ENCODE peak calls at places on chromosomes 13 and 19, in nine cellular contexts. One of them, this sample, is unnamed.

GRCh38 chr19:8310342-8311055 is 2.3 kb upstream of the CD320 start:
- DNase-seq in HL-60: no peak
- DNase-seq in stomach: peak
- DNase-seq in GM23338: no peak
- DNase-seq in transverse colon: peak
- DNase-seq in breast epithelium: no peak
- DNase-seq in upper lobe of left lung: no peak
- DNase-seq in prostate gland: no peak
- DNase-seq in spleen: peak
- DNase-seq in this sample: no peak

GRCh38 chr19:46913852-46914430 is 53.1 kb downstream of the ARHGAP35 start:
- DNase-seq in transverse colon: no peak
- DNase-seq in breast epithelium: no peak
- DNase-seq in GM23338: no peak
- DNase-seq in stomach: no peak
- DNase-seq in spleen: no peak
- DNase-seq in upper lobe of left lung: no peak
- DNase-seq in prostate gland: no peak
- DNase-seq in HL-60: no peak
- DNase-seq in this sample: no peak

GRCh38 chr13:113820813-113821651 is 42.8 kb downstream of the GAS6 start:
- DNase-seq in spleen: peak
- DNase-seq in transverse colon: peak
- DNase-seq in stomach: no peak
- DNase-seq in upper lobe of left lung: peak
- DNase-seq in GM23338: no peak
- DNase-seq in prostate gland: peak
- DNase-seq in HL-60: no peak
- DNase-seq in breast epithelium: peak
- DNase-seq in this sample: no peak

GRCh38 chr13:66508153-66508909 is 721.8 kb downstream of the PCDH9 start:
- DNase-seq in GM23338: no peak
- DNase-seq in stomach: no peak
- DNase-seq in upper lobe of left lung: no peak
- DNase-seq in transverse colon: no peak
- DNase-seq in prostate gland: no peak
- DNase-seq in spleen: no peak
- DNase-seq in HL-60: no peak
- DNase-seq in breast epithelium: no peak
- DNase-seq in this sample: no peak

GRCh38 chr13:45658586-45659235 is 43.2 kb upstream of the ERICH6B start:
- DNase-seq in transverse colon: no peak
- DNase-seq in HL-60: no peak
- DNase-seq in spleen: no peak
- DNase-seq in stomach: no peak
- DNase-seq in prostate gland: no peak
- DNase-seq in GM23338: no peak
- DNase-seq in breast epithelium: no peak
- DNase-seq in upper lobe of left lung: no peak
- DNase-seq in this sample: no peak

GRCh38 chr13:45142440-45143345 is 22.4 kb downstream of the GTF2F2 start:
- DNase-seq in GM23338: no peak
- DNase-seq in prostate gland: no peak
- DNase-seq in breast epithelium: no peak
- DNase-seq in upper lobe of left lung: no peak
- DNase-seq in transverse colon: no peak
- DNase-seq in stomach: no peak
- DNase-seq in HL-60: no peak
- DNase-seq in spleen: no peak
- DNase-seq in this sample: no peak

GRCh38 chr19:18218159-18218558 is 8.1 kb downstream of the PDE4C start:
- DNase-seq in GM23338: no peak
- DNase-seq in stomach: no peak
- DNase-seq in HL-60: no peak
- DNase-seq in prostate gland: no peak
- DNase-seq in breast epithelium: no peak
- DNase-seq in upper lobe of left lung: no peak
- DNase-seq in transverse colon: no peak
- DNase-seq in spleen: no peak
- DNase-seq in this sample: no peak

GRCh38 chr13:94218537-94218936 is 260.9 kb downstream of the DCT start:
- DNase-seq in prostate gland: no peak
- DNase-seq in breast epithelium: no peak
- DNase-seq in stomach: no peak
- DNase-seq in spleen: no peak
- DNase-seq in upper lobe of left lung: no peak
- DNase-seq in transverse colon: no peak
- DNase-seq in HL-60: no peak
- DNase-seq in GM23338: peak
- DNase-seq in this sample: no peak

GRCh38 chr19:41354343-41354974 is 737 bp upstream of the TGFB1 start:
- DNase-seq in upper lobe of left lung: peak
- DNase-seq in breast epithelium: no peak
- DNase-seq in transverse colon: no peak
- DNase-seq in HL-60: no peak
- DNase-seq in spleen: peak
- DNase-seq in stomach: no peak
- DNase-seq in GM23338: no peak
- DNase-seq in prostate gland: no peak
- DNase-seq in this sample: no peak

GRCh38 chr19:41352279-41352608 is 1.5 kb downstream of the TGFB1 start:
- DNase-seq in GM23338: no peak
- DNase-seq in spleen: no peak
- DNase-seq in breast epithelium: no peak
- DNase-seq in transverse colon: no peak
- DNase-seq in upper lobe of left lung: no peak
- DNase-seq in prostate gland: no peak
- DNase-seq in stomach: no peak
- DNase-seq in HL-60: no peak
- DNase-seq in this sample: no peak

GRCh38 chr19:41353466-41354342 is at the start of gene TGFB1:
- DNase-seq in transverse colon: peak
- DNase-seq in breast epithelium: peak
- DNase-seq in spleen: peak
- DNase-seq in GM23338: peak
- DNase-seq in prostate gland: peak
- DNase-seq in HL-60: peak
- DNase-seq in stomach: peak
- DNase-seq in upper lobe of left lung: peak
- DNase-seq in this sample: peak

GRCh38 chr19:41351339-41352245 is 2.1 kb downstream of the TGFB1 start:
- DNase-seq in upper lobe of left lung: peak
- DNase-seq in breast epithelium: no peak
- DNase-seq in GM23338: peak
- DNase-seq in spleen: peak
- DNase-seq in prostate gland: no peak
- DNase-seq in stomach: peak
- DNase-seq in transverse colon: peak
- DNase-seq in HL-60: peak
- DNase-seq in this sample: peak

DNA sequence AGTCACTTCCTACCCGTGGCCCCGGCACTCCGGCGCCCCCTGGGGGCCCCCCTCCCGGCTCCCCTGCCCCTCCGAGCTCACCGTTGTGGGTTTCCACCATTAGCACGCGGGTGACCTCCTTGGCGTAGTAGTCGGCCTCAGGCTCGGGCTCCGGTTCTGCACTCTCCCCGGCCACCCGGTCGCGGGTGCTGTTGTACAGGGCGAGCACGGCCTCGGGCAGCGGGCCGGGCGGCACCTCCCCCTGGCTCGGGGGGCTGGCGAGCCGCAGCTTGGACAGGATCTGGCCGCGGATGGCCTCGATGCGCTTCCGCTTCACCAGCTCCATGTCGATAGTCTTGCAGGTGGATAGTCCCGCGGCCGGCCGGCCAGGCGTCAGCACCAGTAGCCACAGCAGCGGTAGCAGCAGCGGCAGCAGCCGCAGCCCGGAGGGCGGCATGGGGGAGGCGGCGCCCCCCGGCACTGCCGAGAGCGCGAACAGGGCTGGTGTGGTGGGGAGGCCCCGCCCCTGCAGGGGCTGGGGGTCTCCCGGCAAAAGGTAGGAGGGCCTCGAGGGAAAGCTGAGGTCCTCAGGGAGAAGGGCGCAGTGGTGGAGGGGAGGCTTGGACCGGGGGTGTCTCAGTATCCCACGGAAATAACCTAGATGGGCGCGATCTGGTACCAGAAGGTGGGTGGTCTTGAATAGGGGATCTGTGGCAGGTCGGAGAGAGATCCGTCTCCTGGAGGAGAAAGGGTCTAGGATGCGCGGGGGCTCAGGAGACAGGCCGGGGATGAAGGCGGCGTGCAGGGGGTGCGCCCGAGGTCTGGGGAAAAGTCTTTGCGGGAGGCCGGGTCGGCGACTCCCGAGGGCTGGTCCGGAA is 885 bp downstream of the TGFB1 start:
- DNase-seq in prostate gland: peak
- DNase-seq in breast epithelium: peak
- DNase-seq in transverse colon: peak
- DNase-seq in GM23338: peak
- DNase-seq in spleen: peak
- DNase-seq in HL-60: peak
- DNase-seq in stomach: peak
- DNase-seq in upper lobe of left lung: peak
- DNase-seq in this sample: peak
- TF ChIP-seq POLR2AphosphoS5 in prostate gland: no peak
- TF ChIP-seq POLR2AphosphoS5 in breast epithelium: no peak
- TF ChIP-seq POLR2AphosphoS5 in transverse colon: peak
- TF ChIP-seq POLR2AphosphoS5 in GM23338: no peak
- TF ChIP-seq POLR2AphosphoS5 in spleen: peak
- TF ChIP-seq POLR2AphosphoS5 in HL-60: peak
- TF ChIP-seq POLR2AphosphoS5 in stomach: no peak
- TF ChIP-seq POLR2AphosphoS5 in upper lobe of left lung: no peak
- TF ChIP-seq POLR2AphosphoS5 in this sample: no peak

GRCh38 chr19:1255186-1256161 is 7.1 kb downstream of the MIDN start:
- DNase-seq in spleen: peak
- DNase-seq in HL-60: no peak
- DNase-seq in breast epithelium: no peak
- DNase-seq in upper lobe of left lung: peak
- DNase-seq in prostate gland: no peak
- DNase-seq in transverse colon: peak
- DNase-seq in stomach: no peak
- DNase-seq in GM23338: no peak
- DNase-seq in this sample: no peak

GRCh38 chr19:1257475-1258160 is 9.2 kb downstream of the MIDN start:
- DNase-seq in stomach: no peak
- DNase-seq in upper lobe of left lung: peak
- DNase-seq in breast epithelium: no peak
- DNase-seq in HL-60: no peak
- DNase-seq in transverse colon: no peak
- DNase-seq in prostate gland: no peak
- DNase-seq in spleen: peak
- DNase-seq in GM23338: no peak
- DNase-seq in this sample: no peak

GRCh38 chr19:1258707-1259205 is 10.4 kb downstream of the MIDN start:
- DNase-seq in upper lobe of left lung: peak
- DNase-seq in prostate gland: no peak
- DNase-seq in transverse colon: no peak
- DNase-seq in GM23338: no peak
- DNase-seq in HL-60: no peak
- DNase-seq in stomach: no peak
- DNase-seq in spleen: no peak
- DNase-seq in breast epithelium: no peak
- DNase-seq in this sample: no peak

GRCh38 chr19:1258161-1258492 is 9.7 kb downstream of the MIDN start:
- DNase-seq in breast epithelium: no peak
- DNase-seq in stomach: no peak
- DNase-seq in transverse colon: no peak
- DNase-seq in HL-60: no peak
- DNase-seq in spleen: peak
- DNase-seq in GM23338: no peak
- DNase-seq in prostate gland: no peak
- DNase-seq in upper lobe of left lung: no peak
- DNase-seq in this sample: no peak

DNA sequence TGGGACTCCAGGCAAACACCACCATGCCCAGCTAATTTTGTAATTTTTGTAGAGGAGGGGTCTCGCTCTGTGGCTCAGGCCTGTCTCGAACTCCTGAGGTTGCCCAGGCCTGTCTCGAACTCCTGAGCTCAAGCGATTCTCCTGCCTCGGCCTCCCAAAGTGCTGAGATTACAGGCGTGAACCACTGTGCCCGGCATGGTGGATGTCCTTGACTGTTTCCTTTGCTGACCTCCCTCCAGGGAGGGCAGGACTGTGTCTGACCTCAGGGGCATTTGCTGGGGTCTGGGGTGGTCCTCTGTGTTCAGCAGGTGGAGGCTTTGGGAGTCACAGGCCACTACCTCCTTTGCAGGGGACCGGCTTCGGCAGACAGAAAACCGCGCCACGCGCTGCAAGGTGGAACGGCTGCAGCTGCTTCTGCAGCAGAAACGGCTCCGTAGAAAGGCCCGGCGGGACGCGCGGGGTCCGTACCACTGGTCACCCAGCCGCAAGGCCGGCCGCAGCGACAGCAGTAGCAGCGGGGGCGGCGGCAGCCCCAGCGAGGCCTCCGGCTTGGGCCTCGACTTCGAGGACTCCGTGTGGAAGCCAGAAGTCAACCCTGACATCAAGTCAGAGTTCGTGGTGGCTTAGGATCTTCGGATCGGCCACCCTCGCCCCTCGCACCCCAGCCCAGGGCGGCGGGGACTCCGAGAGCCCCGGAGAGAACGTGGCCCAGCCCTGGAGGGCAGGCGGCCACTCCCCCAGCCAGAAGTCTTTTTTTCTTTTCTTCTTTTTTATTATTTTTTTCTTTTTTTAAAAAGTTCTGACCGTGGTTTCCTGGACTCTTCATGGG is 8.5 kb downstream of the MIDN start:
- DNase-seq in transverse colon: peak
- DNase-seq in breast epithelium: no peak
- DNase-seq in stomach: no peak
- DNase-seq in spleen: peak
- DNase-seq in upper lobe of left lung: peak
- DNase-seq in GM23338: no peak
- DNase-seq in prostate gland: no peak
- DNase-seq in HL-60: no peak
- DNase-seq in this sample: no peak
- TF ChIP-seq POLR2AphosphoS5 in transverse colon: peak
- TF ChIP-seq POLR2AphosphoS5 in breast epithelium: no peak
- TF ChIP-seq POLR2AphosphoS5 in stomach: no peak
- TF ChIP-seq POLR2AphosphoS5 in spleen: peak
- TF ChIP-seq POLR2AphosphoS5 in upper lobe of left lung: peak
- TF ChIP-seq POLR2AphosphoS5 in GM23338: peak
- TF ChIP-seq POLR2AphosphoS5 in prostate gland: no peak
- TF ChIP-seq POLR2AphosphoS5 in HL-60: peak
- TF ChIP-seq POLR2AphosphoS5 in this sample: no peak

DNA sequence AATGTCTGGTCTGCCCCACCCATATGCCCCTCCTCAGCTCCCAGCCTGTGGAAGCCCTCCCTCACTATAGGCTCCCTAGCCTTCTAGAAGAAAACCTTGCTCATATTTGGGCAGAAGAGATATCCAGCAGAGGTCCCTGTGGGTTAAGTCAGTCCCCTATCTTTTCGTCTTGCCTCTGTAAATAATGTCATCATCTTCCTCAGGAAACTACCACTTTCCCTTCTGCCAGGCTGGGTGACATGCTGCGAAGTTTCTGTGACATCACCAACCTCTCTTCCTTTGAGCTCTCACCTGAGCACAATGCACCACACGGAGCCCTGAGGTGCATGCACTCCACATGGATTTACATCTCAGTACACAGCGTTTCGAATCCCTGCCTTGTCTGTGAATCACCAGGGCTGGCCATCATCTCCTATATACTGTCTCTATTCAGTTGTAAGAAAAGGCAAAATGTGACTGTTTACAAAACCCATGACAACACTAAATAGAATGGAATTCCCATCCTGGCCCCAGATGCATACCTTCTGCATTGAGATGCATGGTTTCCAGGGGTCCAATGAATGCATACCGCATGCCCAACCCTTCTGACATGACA is 112.8 kb downstream of the CRYL1 start:
- DNase-seq in GM23338: peak
- DNase-seq in prostate gland: no peak
- DNase-seq in HL-60: no peak
- DNase-seq in upper lobe of left lung: no peak
- DNase-seq in breast epithelium: no peak
- DNase-seq in transverse colon: no peak
- DNase-seq in stomach: no peak
- DNase-seq in spleen: no peak
- DNase-seq in this sample: no peak
- TF ChIP-seq POLR2AphosphoS5 in GM23338: no peak
- TF ChIP-seq POLR2AphosphoS5 in prostate gland: no peak
- TF ChIP-seq POLR2AphosphoS5 in HL-60: no peak
- TF ChIP-seq POLR2AphosphoS5 in upper lobe of left lung: no peak
- TF ChIP-seq POLR2AphosphoS5 in breast epithelium: no peak
- TF ChIP-seq POLR2AphosphoS5 in transverse colon: no peak
- TF ChIP-seq POLR2AphosphoS5 in stomach: no peak
- TF ChIP-seq POLR2AphosphoS5 in spleen: no peak
- TF ChIP-seq POLR2AphosphoS5 in this sample: no peak

GRCh38 chr13:80685942-80686341 is 345.0 kb upstream of the SPRY2 start:
- DNase-seq in prostate gland: no peak
- DNase-seq in transverse colon: no peak
- DNase-seq in upper lobe of left lung: no peak
- DNase-seq in spleen: no peak
- DNase-seq in breast epithelium: no peak
- DNase-seq in GM23338: no peak
- DNase-seq in stomach: no peak
- DNase-seq in HL-60: no peak
- DNase-seq in this sample: no peak

GRCh38 chr13:80679423-80679822 is 338.5 kb upstream of the SPRY2 start:
- DNase-seq in GM23338: no peak
- DNase-seq in spleen: no peak
- DNase-seq in transverse colon: no peak
- DNase-seq in prostate gland: no peak
- DNase-seq in upper lobe of left lung: no peak
- DNase-seq in stomach: no peak
- DNase-seq in HL-60: no peak
- DNase-seq in breast epithelium: no peak
- DNase-seq in this sample: no peak

GRCh38 chr13:80690208-80690607 is 349.3 kb upstream of the SPRY2 start:
- DNase-seq in breast epithelium: no peak
- DNase-seq in GM23338: no peak
- DNase-seq in HL-60: no peak
- DNase-seq in stomach: no peak
- DNase-seq in transverse colon: no peak
- DNase-seq in spleen: peak
- DNase-seq in upper lobe of left lung: no peak
- DNase-seq in prostate gland: no peak
- DNase-seq in this sample: no peak

GRCh38 chr13:80680786-80681366 is 339.9 kb upstream of the SPRY2 start:
- DNase-seq in spleen: no peak
- DNase-seq in prostate gland: no peak
- DNase-seq in breast epithelium: no peak
- DNase-seq in HL-60: no peak
- DNase-seq in transverse colon: no peak
- DNase-seq in upper lobe of left lung: no peak
- DNase-seq in GM23338: no peak
- DNase-seq in stomach: no peak
- DNase-seq in this sample: no peak

DNA sequence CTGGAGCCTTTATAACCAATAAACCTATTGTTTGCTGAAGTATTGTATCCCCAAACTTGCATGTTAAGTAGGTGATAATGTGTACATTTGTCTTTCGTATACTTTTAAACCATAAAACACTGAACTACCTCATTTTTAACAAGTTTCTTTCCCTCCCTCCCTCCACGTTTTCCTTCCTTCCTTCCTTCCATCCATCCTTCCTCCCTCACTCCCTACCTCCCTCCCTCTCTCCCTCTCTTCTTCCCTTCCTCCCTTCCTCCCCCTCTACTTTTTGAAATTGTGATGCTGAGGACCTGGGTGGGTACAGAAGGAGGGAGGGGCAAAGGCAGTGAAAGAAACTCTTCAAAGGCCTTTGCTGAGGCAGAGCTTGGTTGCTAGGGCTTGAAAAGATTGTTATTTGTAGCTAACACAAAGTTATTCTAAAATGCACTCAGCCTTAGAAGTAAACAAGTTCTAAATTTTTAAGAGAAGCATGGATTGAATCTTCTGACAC is 343.6 kb upstream of the SPRY2 start:
- DNase-seq in breast epithelium: no peak
- DNase-seq in prostate gland: no peak
- DNase-seq in transverse colon: no peak
- DNase-seq in spleen: no peak
- DNase-seq in stomach: no peak
- DNase-seq in GM23338: peak
- DNase-seq in upper lobe of left lung: no peak
- DNase-seq in HL-60: no peak
- DNase-seq in this sample: no peak
- TF ChIP-seq POLR2AphosphoS5 in breast epithelium: no peak
- TF ChIP-seq POLR2AphosphoS5 in prostate gland: no peak
- TF ChIP-seq POLR2AphosphoS5 in transverse colon: no peak
- TF ChIP-seq POLR2AphosphoS5 in spleen: no peak
- TF ChIP-seq POLR2AphosphoS5 in stomach: no peak
- TF ChIP-seq POLR2AphosphoS5 in GM23338: no peak
- TF ChIP-seq POLR2AphosphoS5 in upper lobe of left lung: no peak
- TF ChIP-seq POLR2AphosphoS5 in HL-60: no peak
- TF ChIP-seq POLR2AphosphoS5 in this sample: no peak